ENCODE peak calls at places on chromosomes 6 and 20, in nine cellular contexts. P is choroid plexus epithelial cell, H is AG09309, K is psoas muscle, C is body of pancreas, Z is fibroblast of lung, O is lung, Q is AG10803, N is upper lobe of left lung. W is an unnamed sample.

GRCh38 chr6:157226761-157227160 is 96.6 kb downstream of the TMEM242 start:
- DNase-seq in Z (peak; percentile 48), P (peak; percentile 41), N (no peak), O (no peak), C (no peak), Q (no peak), K (no peak), H (no peak), W (no peak)

GRCh38 chr6:127164009-127164408 is 45.5 kb downstream of the RSPO3 start:
- DNase-seq in Q (no peak), O (no peak), H (no peak), N (no peak), Z (no peak), K (no peak), C (no peak), P (no peak), W (no peak)

GRCh38 chr20:58978351-58979190 is 2.5 kb upstream of the NELFCD start:
- DNase-seq in H (no peak), C (no peak), K (no peak), Z (no peak), P (no peak), Q (no peak), N (no peak), O (no peak), W (no peak)

GRCh38 chr6:39882567-39882953 is 51.7 kb downstream of the MOCS1 start:
- DNase-seq in P (peak; percentile 98), N (no peak), H (peak; percentile 97), Q (peak; percentile 99), Z (peak; percentile 100), K (peak; percentile 48), O (peak; percentile 61), C (no peak), W (no peak)

GRCh38 chr6:149567194-149567586 is 1.0 kb downstream of the GINM1 start:
- DNase-seq in Z (no peak), P (no peak), C (no peak), O (no peak), K (no peak), N (no peak), Q (no peak), H (no peak), W (no peak)

GRCh38 chr6:10541591-10541990 is 20.4 kb downstream of the GCNT2 start:
- DNase-seq in O (no peak), C (no peak), Z (no peak), H (no peak), K (no peak), N (no peak), Q (no peak), P (no peak), W (no peak)

GRCh38 chr6:108395297-108395696 is 100.4 kb downstream of the AFG1L start:
- DNase-seq in C (no peak), O (no peak), N (no peak), K (no peak), H (no peak), Z (no peak), P (no peak), Q (no peak), W (no peak)

GRCh38 chr6:12748815-12749521 is 32.4 kb downstream of the PHACTR1 start:
- DNase-seq in P (no peak), H (no peak), C (no peak), Q (peak; percentile 33), N (peak; percentile 67), O (no peak), K (peak; percentile 16), Z (peak; percentile 21), W (no peak)

GRCh38 chr6:24766685-24767462 is 7.9 kb upstream of the GMNN start:
- DNase-seq in H (no peak), Q (peak; percentile 54), Z (peak; percentile 30), K (no peak), N (no peak), C (no peak), O (no peak), P (peak; percentile 67), W (no peak)

GRCh38 chr20:61953789-61954125 is 111.9 kb downstream of the TAF4 start:
- DNase-seq in Z (no peak), Q (no peak), C (peak; percentile 3), P (no peak), O (no peak), K (no peak), H (no peak), N (no peak), W (no peak)

GRCh38 chr6:24689964-24690363 is 23.1 kb downstream of the ACOT13 start:
- DNase-seq in N (no peak), Q (peak; percentile 33), C (no peak), P (peak; percentile 22), H (no peak), K (no peak), O (no peak), Z (peak; percentile 13), W (no peak)

GRCh38 chr6:113825776-113826175 is 31.4 kb upstream of the MARCKS start:
- DNase-seq in O (peak; percentile 35), K (peak; percentile 78), Q (peak; percentile 87), H (no peak), P (peak; percentile 68), N (peak; percentile 58), C (peak; percentile 93), Z (peak; percentile 93), W (no peak)

GRCh38 chr20:54633903-54634302 is 158.5 kb downstream of the DOK5 start:
- DNase-seq in N (no peak), Q (no peak), Z (no peak), H (no peak), P (no peak), K (no peak), C (no peak), O (no peak), W (no peak)

GRCh38 chr20:55386686-55387085 is 618.6 kb downstream of the CBLN4 start:
- DNase-seq in Z (peak; percentile 1), P (no peak), H (no peak), O (no peak), C (no peak), Q (no peak), K (no peak), N (no peak), W (no peak)

GRCh38 chr20:17556842-17557674 is 12.8 kb upstream of the DSTN start:
- DNase-seq in Z (peak; percentile 68), H (no peak), Q (peak; percentile 75), K (peak; percentile 63), O (peak; percentile 59), N (peak; percentile 47), C (peak; percentile 72), P (no peak), W (peak; percentile 32)

GRCh38 chr6:20681243-20681684 is 147.0 kb downstream of the CDKAL1 start:
- DNase-seq in Q (no peak), O (no peak), Z (no peak), H (no peak), P (no peak), C (no peak), K (no peak), N (no peak), W (no peak)

GRCh38 chr6:20687494-20687893 is 153.2 kb downstream of the CDKAL1 start:
- DNase-seq in Q (no peak), P (no peak), K (no peak), N (no peak), C (no peak), Z (no peak), H (no peak), O (no peak), W (no peak)

GRCh38 chr6:20688710-20689500 is 154.6 kb downstream of the CDKAL1 start:
- DNase-seq in H (no peak), Z (peak; percentile 63), K (no peak), P (peak; percentile 94), Q (no peak), N (no peak), O (no peak), C (no peak), W (no peak)

GRCh38 chr6:20684474-20684873 is 150.2 kb downstream of the CDKAL1 start:
- DNase-seq in Z (no peak), K (no peak), C (no peak), N (no peak), H (no peak), Q (no peak), P (no peak), O (no peak), W (no peak)

GRCh38 chr6:20686142-20686541 is 151.9 kb downstream of the CDKAL1 start:
- DNase-seq in N (no peak), K (no peak), P (no peak), Z (no peak), O (no peak), H (no peak), Q (no peak), C (no peak), W (no peak)
- TF ChIP-seq CTCF in N (no peak), K (no peak), P (no peak), Z (no peak), O (no peak), H (no peak), Q (no peak), C (no peak), W (no peak)

DNA sequence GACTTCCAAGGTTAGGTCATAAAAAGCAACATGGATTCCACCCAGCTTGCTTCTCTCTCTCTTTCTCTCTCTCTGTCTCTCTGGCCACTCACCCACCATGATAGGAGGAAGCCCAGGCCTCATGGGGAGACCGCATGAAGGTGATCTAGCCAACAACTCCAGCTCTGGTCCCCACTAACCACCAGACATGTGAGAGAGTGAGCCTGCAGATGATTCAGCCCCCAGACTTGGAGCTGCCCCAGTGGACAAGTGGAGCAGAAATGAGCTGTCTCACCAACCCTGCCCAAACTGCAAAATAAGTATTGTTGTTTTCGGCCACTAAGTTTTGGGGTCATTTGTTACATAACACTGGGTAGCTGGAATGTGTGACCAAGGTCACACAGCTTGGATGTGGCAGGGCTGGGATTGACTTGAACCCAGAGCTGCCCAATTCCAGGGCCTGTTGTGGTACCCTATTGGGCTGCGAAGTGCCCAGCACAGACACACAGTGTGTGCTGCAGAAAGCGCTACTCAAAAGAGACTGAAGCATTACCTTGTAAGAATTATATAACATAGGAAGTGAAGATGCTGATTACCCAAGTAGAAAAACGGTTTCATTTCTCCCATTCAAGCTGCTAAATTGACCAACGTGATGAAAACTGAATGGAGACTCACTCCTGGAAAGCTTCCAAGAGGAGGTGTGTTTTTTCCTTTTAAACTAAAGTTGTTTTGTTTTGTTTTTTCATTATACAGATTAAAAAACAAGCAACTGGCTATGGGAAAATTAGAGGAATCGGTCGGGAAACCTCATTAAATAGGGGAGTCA is 9.1 kb upstream of the TLDC2 start:
- DNase-seq in C (no peak), P (no peak), O (no peak), N (no peak), K (no peak), Z (peak; percentile 82), Q (peak; percentile 53), H (no peak), W (no peak)
- TF ChIP-seq CTCF in C (no peak), P (no peak), O (no peak), N (no peak), K (no peak), Z (no peak), Q (no peak), H (no peak), W (no peak)

DNA sequence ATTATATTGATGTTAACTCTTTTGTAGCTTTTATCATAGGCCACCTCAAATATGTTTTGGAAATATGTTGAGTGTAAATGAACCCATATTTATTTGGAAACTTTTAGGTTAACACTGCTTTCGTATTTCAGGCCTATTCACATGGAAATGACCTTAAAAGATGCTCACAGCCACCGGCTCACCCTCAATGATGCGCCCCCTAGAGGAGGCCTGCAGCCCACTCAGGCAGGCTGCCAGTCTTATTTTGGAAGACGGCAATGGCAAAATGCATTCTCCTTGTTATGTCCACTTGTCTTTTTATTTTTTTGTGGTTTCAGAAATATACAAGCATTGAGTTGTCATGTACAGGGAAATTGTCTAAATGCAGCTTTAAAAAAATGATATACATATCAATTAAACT is 869.7 kb downstream of the PHF3 start:
- DNase-seq in O (no peak), N (no peak), Q (no peak), P (no peak), Z (no peak), C (no peak), H (no peak), K (no peak), W (peak; percentile 37)
- TF ChIP-seq CTCF in O (no peak), N (no peak), Q (peak; percentile 25), P (peak; percentile 52), Z (peak; percentile 47), C (no peak), H (no peak), K (no peak), W (peak; percentile 33)

GRCh38 chr20:43545837-43546578 is 12.8 kb upstream of the SGK2 start:
- DNase-seq in O (no peak), K (no peak), N (no peak), P (no peak), H (no peak), Q (no peak), Z (no peak), C (no peak), W (no peak)
- TF ChIP-seq CTCF in O (no peak), K (no peak), N (no peak), P (no peak), H (no peak), Q (no peak), Z (peak; percentile 1), C (no peak), W (no peak)

W was measured in mesothelial cell of epicardium.